ENCODE peak calls at places on chromosomes 16 and 17, in six cellular contexts. One of them, this sample, is unnamed.
A peak's percentile ranks its signal among the peaks of the same experiment; 100 is the strongest.

GRCh38 chr17:58333396-58334207 is 5.0 kb upstream of the TSPOAP1 start:
- DNase-seq in frontal cortex: no peak
- DNase-seq in iPS-NIHi11: no peak
- DNase-seq in amygdala: no peak
- DNase-seq in esophagus squamous epithelium: no peak
- DNase-seq in MV-4-11: no peak
- DNase-seq in this sample: no peak

GRCh38 chr17:45438931-45439610 is 6.4 kb upstream of the ARHGAP27 start:
- DNase-seq in frontal cortex: no peak
- DNase-seq in esophagus squamous epithelium: no peak
- DNase-seq in MV-4-11: no peak
- DNase-seq in amygdala: no peak
- DNase-seq in iPS-NIHi11: no peak
- DNase-seq in this sample: no peak

GRCh38 chr17:81552244-81553017 is at the start of gene FAAP100:
- DNase-seq in amygdala: peak; percentile 76
- DNase-seq in MV-4-11: peak; percentile 68
- DNase-seq in esophagus squamous epithelium: no peak
- DNase-seq in frontal cortex: peak; percentile 97
- DNase-seq in iPS-NIHi11: peak; percentile 99
- DNase-seq in this sample: peak; percentile 81

GRCh38 chr17:45948881-45949624 is 50.0 kb upstream of the STH start:
- DNase-seq in esophagus squamous epithelium: no peak
- DNase-seq in frontal cortex: peak; percentile 68
- DNase-seq in MV-4-11: peak; percentile 42
- DNase-seq in amygdala: peak; percentile 70
- DNase-seq in iPS-NIHi11: peak; percentile 93
- DNase-seq in this sample: peak; percentile 70

GRCh38 chr16:19884021-19884485 is 595 bp downstream of the GPRC5B start:
- DNase-seq in esophagus squamous epithelium: no peak
- DNase-seq in amygdala: peak; percentile 63
- DNase-seq in iPS-NIHi11: peak; percentile 27
- DNase-seq in frontal cortex: no peak
- DNase-seq in MV-4-11: no peak
- DNase-seq in this sample: no peak

GRCh38 chr17:50725769-50726655 is 6.6 kb downstream of the LUC7L3 start:
- DNase-seq in amygdala: no peak
- DNase-seq in frontal cortex: no peak
- DNase-seq in iPS-NIHi11: no peak
- DNase-seq in MV-4-11: no peak
- DNase-seq in esophagus squamous epithelium: no peak
- DNase-seq in this sample: no peak

GRCh38 chr16:68969338-68969737 is 126.0 kb downstream of the TANGO6 start:
- DNase-seq in iPS-NIHi11: no peak
- DNase-seq in MV-4-11: no peak
- DNase-seq in esophagus squamous epithelium: no peak
- DNase-seq in amygdala: no peak
- DNase-seq in frontal cortex: no peak
- DNase-seq in this sample: no peak

GRCh38 chr17:56577810-56578209 is 15.7 kb upstream of the NOG start:
- DNase-seq in esophagus squamous epithelium: no peak
- DNase-seq in MV-4-11: no peak
- DNase-seq in frontal cortex: no peak
- DNase-seq in iPS-NIHi11: no peak
- DNase-seq in amygdala: no peak
- DNase-seq in this sample: no peak

GRCh38 chr16:53549970-53550406 is 47.0 kb upstream of the AKTIP start:
- DNase-seq in iPS-NIHi11: peak; percentile 78
- DNase-seq in amygdala: peak; percentile 53
- DNase-seq in frontal cortex: peak; percentile 47
- DNase-seq in MV-4-11: peak; percentile 72
- DNase-seq in esophagus squamous epithelium: no peak
- DNase-seq in this sample: peak; percentile 83

GRCh38 chr16:11235703-11235991 is 20.4 kb downstream of the SOCS1 start:
- DNase-seq in amygdala: no peak
- DNase-seq in iPS-NIHi11: no peak
- DNase-seq in esophagus squamous epithelium: no peak
- DNase-seq in frontal cortex: no peak
- DNase-seq in MV-4-11: peak; percentile 85
- DNase-seq in this sample: no peak

GRCh38 chr17:77728022-77728671 is 230.4 kb upstream of the TNRC6C start:
- DNase-seq in iPS-NIHi11: no peak
- DNase-seq in frontal cortex: no peak
- DNase-seq in amygdala: no peak
- DNase-seq in MV-4-11: peak; percentile 31
- DNase-seq in esophagus squamous epithelium: no peak
- DNase-seq in this sample: peak; percentile 7

GRCh38 chr16:22141746-22142145 is 20.6 kb upstream of the SDR42E2 start:
- DNase-seq in frontal cortex: no peak
- DNase-seq in amygdala: no peak
- DNase-seq in esophagus squamous epithelium: no peak
- DNase-seq in iPS-NIHi11: peak; percentile 73
- DNase-seq in MV-4-11: no peak
- DNase-seq in this sample: peak; percentile 40

GRCh38 chr17:31736855-31737625 is 122.0 kb downstream of the COPRS start:
- DNase-seq in MV-4-11: no peak
- DNase-seq in esophagus squamous epithelium: no peak
- DNase-seq in amygdala: no peak
- DNase-seq in iPS-NIHi11: no peak
- DNase-seq in frontal cortex: no peak
- DNase-seq in this sample: no peak

GRCh38 chr16:1183235-1183907 is 30.5 kb downstream of the CACNA1H start:
- DNase-seq in MV-4-11: no peak
- DNase-seq in frontal cortex: no peak
- DNase-seq in amygdala: peak; percentile 26
- DNase-seq in iPS-NIHi11: peak; percentile 77
- DNase-seq in esophagus squamous epithelium: no peak
- DNase-seq in this sample: peak; percentile 71

GRCh38 chr17:73586921-73587680 is 57.1 kb downstream of the SDK2 start:
- DNase-seq in iPS-NIHi11: no peak
- DNase-seq in frontal cortex: no peak
- DNase-seq in MV-4-11: no peak
- DNase-seq in amygdala: no peak
- DNase-seq in esophagus squamous epithelium: no peak
- DNase-seq in this sample: no peak

GRCh38 chr16:73886378-73886777 is 410.2 kb upstream of the PSMD7 start:
- DNase-seq in frontal cortex: no peak
- DNase-seq in esophagus squamous epithelium: no peak
- DNase-seq in MV-4-11: no peak
- DNase-seq in iPS-NIHi11: no peak
- DNase-seq in amygdala: no peak
- DNase-seq in this sample: no peak

GRCh38 chr17:17819561-17819995 is 17.2 kb downstream of the SREBF1 start:
- DNase-seq in iPS-NIHi11: no peak
- DNase-seq in frontal cortex: peak; percentile 64
- DNase-seq in amygdala: peak; percentile 42
- DNase-seq in MV-4-11: peak; percentile 67
- DNase-seq in esophagus squamous epithelium: no peak
- DNase-seq in this sample: peak; percentile 97

GRCh38 chr17:81966343-81967243 is 5.6 kb upstream of the NOTUM start:
- DNase-seq in MV-4-11: peak; percentile 86
- DNase-seq in frontal cortex: peak; percentile 68
- DNase-seq in esophagus squamous epithelium: no peak
- DNase-seq in iPS-NIHi11: peak; percentile 72
- DNase-seq in amygdala: peak; percentile 59
- DNase-seq in this sample: no peak

GRCh38 chr17:43906951-43907424 is 348 bp downstream of the MPP2 start:
- DNase-seq in frontal cortex: peak; percentile 26
- DNase-seq in iPS-NIHi11: no peak
- DNase-seq in MV-4-11: no peak
- DNase-seq in amygdala: no peak
- DNase-seq in esophagus squamous epithelium: no peak
- DNase-seq in this sample: no peak

GRCh38 chr17:18043491-18043890 is 4.3 kb downstream of the GID4 start:
- DNase-seq in frontal cortex: no peak
- DNase-seq in esophagus squamous epithelium: no peak
- DNase-seq in iPS-NIHi11: no peak
- DNase-seq in amygdala: no peak
- DNase-seq in MV-4-11: peak; percentile 5
- DNase-seq in this sample: peak; percentile 27

GRCh38 chr17:16349461-16349860 is 3.8 kb downstream of the CENPV start:
- DNase-seq in MV-4-11: no peak
- DNase-seq in iPS-NIHi11: no peak
- DNase-seq in frontal cortex: no peak
- DNase-seq in amygdala: no peak
- DNase-seq in esophagus squamous epithelium: no peak
- DNase-seq in this sample: no peak

GRCh38 chr16:70715113-70715711 is 29.4 kb upstream of the MTSS2 start:
- DNase-seq in iPS-NIHi11: peak; percentile 61
- DNase-seq in esophagus squamous epithelium: no peak
- DNase-seq in MV-4-11: no peak
- DNase-seq in amygdala: peak; percentile 74
- DNase-seq in frontal cortex: no peak
- DNase-seq in this sample: peak; percentile 88

GRCh38 chr16:86566966-86567700 is 504 bp downstream of the FOXC2 start:
- DNase-seq in frontal cortex: no peak
- DNase-seq in esophagus squamous epithelium: no peak
- DNase-seq in MV-4-11: no peak
- DNase-seq in iPS-NIHi11: peak; percentile 53
- DNase-seq in amygdala: no peak
- DNase-seq in this sample: peak; percentile 87

GRCh38 chr16:24848065-24848464 is 2.3 kb downstream of the SLC5A11 start:
- DNase-seq in esophagus squamous epithelium: no peak
- DNase-seq in iPS-NIHi11: no peak
- DNase-seq in amygdala: no peak
- DNase-seq in frontal cortex: no peak
- DNase-seq in MV-4-11: no peak
- DNase-seq in this sample: peak; percentile 86

GRCh38 chr16:83995756-83996155 is 27.7 kb downstream of the NECAB2 start:
- DNase-seq in frontal cortex: no peak
- DNase-seq in amygdala: peak; percentile 58
- DNase-seq in iPS-NIHi11: peak; percentile 95
- DNase-seq in MV-4-11: no peak
- DNase-seq in esophagus squamous epithelium: no peak
- DNase-seq in this sample: peak; percentile 40

GRCh38 chr17:78241277-78242023 is 10.0 kb downstream of the TMEM235 start:
- DNase-seq in amygdala: peak; percentile 83
- DNase-seq in esophagus squamous epithelium: no peak
- DNase-seq in iPS-NIHi11: peak; percentile 81
- DNase-seq in frontal cortex: peak; percentile 56
- DNase-seq in MV-4-11: peak; percentile 27
- DNase-seq in this sample: peak; percentile 72

GRCh38 chr16:10228779-10229178 is 46.6 kb upstream of the GRIN2A start:
- DNase-seq in amygdala: no peak
- DNase-seq in esophagus squamous epithelium: no peak
- DNase-seq in MV-4-11: peak; percentile 8
- DNase-seq in iPS-NIHi11: no peak
- DNase-seq in frontal cortex: no peak
- DNase-seq in this sample: no peak

GRCh38 chr16:11014159-11014558 is 69.8 kb downstream of the CLEC16A start:
- DNase-seq in amygdala: no peak
- DNase-seq in esophagus squamous epithelium: no peak
- DNase-seq in MV-4-11: no peak
- DNase-seq in iPS-NIHi11: no peak
- DNase-seq in frontal cortex: no peak
- DNase-seq in this sample: peak; percentile 91

GRCh38 chr17:50346313-50347086 is 574 bp downstream of the XYLT2 start:
- DNase-seq in frontal cortex: peak; percentile 56
- DNase-seq in MV-4-11: no peak
- DNase-seq in amygdala: no peak
- DNase-seq in iPS-NIHi11: peak; percentile 74
- DNase-seq in esophagus squamous epithelium: no peak
- DNase-seq in this sample: no peak

GRCh38 chr16:78505544-78506371 is 406.3 kb downstream of the WWOX start:
- DNase-seq in esophagus squamous epithelium: no peak
- DNase-seq in amygdala: peak; percentile 57
- DNase-seq in MV-4-11: no peak
- DNase-seq in iPS-NIHi11: peak; percentile 33
- DNase-seq in frontal cortex: no peak
- DNase-seq in this sample: no peak

GRCh38 chr17:67218385-67218950 is 26.5 kb downstream of the HELZ start:
- DNase-seq in iPS-NIHi11: no peak
- DNase-seq in esophagus squamous epithelium: no peak
- DNase-seq in MV-4-11: no peak
- DNase-seq in amygdala: no peak
- DNase-seq in frontal cortex: no peak
- DNase-seq in this sample: peak; percentile 81

GRCh38 chr17:21042434-21043295 is at the start of gene USP22:
- DNase-seq in amygdala: no peak
- DNase-seq in esophagus squamous epithelium: no peak
- DNase-seq in iPS-NIHi11: peak; percentile 90
- DNase-seq in frontal cortex: peak; percentile 93
- DNase-seq in MV-4-11: no peak
- DNase-seq in this sample: no peak

GRCh38 chr16:90057738-90058173 is 19.4 kb downstream of the PRDM7 start:
- DNase-seq in frontal cortex: no peak
- DNase-seq in iPS-NIHi11: no peak
- DNase-seq in MV-4-11: peak; percentile 71
- DNase-seq in esophagus squamous epithelium: no peak
- DNase-seq in amygdala: no peak
- DNase-seq in this sample: peak; percentile 85

GRCh38 chr17:17109896-17110295 is 67.6 kb downstream of the MPRIP start:
- DNase-seq in iPS-NIHi11: no peak
- DNase-seq in frontal cortex: no peak
- DNase-seq in MV-4-11: no peak
- DNase-seq in amygdala: no peak
- DNase-seq in esophagus squamous epithelium: no peak
- DNase-seq in this sample: no peak

GRCh38 chr17:78104540-78104941 is 24.0 kb downstream of the TMC6 start:
- DNase-seq in iPS-NIHi11: no peak
- DNase-seq in amygdala: no peak
- DNase-seq in MV-4-11: no peak
- DNase-seq in esophagus squamous epithelium: no peak
- DNase-seq in frontal cortex: no peak
- DNase-seq in this sample: no peak

GRCh38 chr16:4511441-4512082 is 27.0 kb downstream of the CDIP1 start:
- DNase-seq in amygdala: peak; percentile 64
- DNase-seq in esophagus squamous epithelium: no peak
- DNase-seq in MV-4-11: peak; percentile 35
- DNase-seq in frontal cortex: no peak
- DNase-seq in iPS-NIHi11: peak; percentile 86
- DNase-seq in this sample: peak; percentile 42

GRCh38 chr16:29141586-29142324 is 156.9 kb downstream of the LAT start:
- DNase-seq in amygdala: no peak
- DNase-seq in MV-4-11: no peak
- DNase-seq in iPS-NIHi11: no peak
- DNase-seq in esophagus squamous epithelium: no peak
- DNase-seq in frontal cortex: no peak
- DNase-seq in this sample: no peak

GRCh38 chr17:33072421-33073175 is 81.0 kb downstream of the SPACA3 start:
- DNase-seq in frontal cortex: no peak
- DNase-seq in MV-4-11: peak; percentile 5
- DNase-seq in amygdala: no peak
- DNase-seq in iPS-NIHi11: no peak
- DNase-seq in esophagus squamous epithelium: no peak
- DNase-seq in this sample: no peak

This sample was measured in iris pigment epithelial cell.